ENCODE peak calls at places on chromosomes 1 and 21, in ten cellular contexts. O is dorsolateral prefrontal cortex; N is mesendoderm; K is CD8-positive, alpha-beta memory T cell; F is DND-41; Z is neural progenitor cell; R is sigmoid colon; V is HFF-Myc; P is right atrium auricular region; M is heart left ventricle. J is an unnamed sample.

GRCh38 chr21:14830307-14830706 is 234.5 kb downstream of the NRIP1 start:
- DNase-seq in N (no peak), Z (no peak), P (no peak), M (no peak), R (no peak), F (no peak), K (no peak), O (no peak), V (no peak), J (no peak)

GRCh38 chr1:201791775-201792166 is 37.2 kb upstream of the IPO9 start:
- DNase-seq in N (no peak), Z (no peak), O (peak), R (no peak), F (no peak), K (no peak), P (peak), M (peak), V (no peak), J (peak)

GRCh38 chr1:234955107-234955731 is 173.4 kb downstream of the TOMM20 start:
- DNase-seq in M (peak), N (no peak), V (no peak), K (no peak), F (peak), O (no peak), R (peak), P (peak), Z (no peak), J (peak)

GRCh38 chr1:6911974-6912373 is 126.7 kb downstream of the CAMTA1 start:
- DNase-seq in O (no peak), P (no peak), Z (no peak), N (peak), F (no peak), R (no peak), V (no peak), M (no peak), K (no peak), J (no peak)

GRCh38 chr1:54459714-54460113 is 53.5 kb upstream of the SSBP3 start:
- DNase-seq in V (no peak), F (peak), P (no peak), N (no peak), K (no peak), R (peak), M (no peak), Z (no peak), O (no peak), J (no peak)

GRCh38 chr1:226121587-226122400 is 59.3 kb downstream of the H3-3A start:
- DNase-seq in V (no peak), O (peak), P (no peak), R (no peak), N (peak), M (peak), K (peak), F (peak), Z (peak), J (peak)

GRCh38 chr21:38503588-38503987 is 5.3 kb upstream of the ERG start:
- DNase-seq in Z (no peak), P (no peak), F (no peak), N (no peak), O (no peak), M (no peak), K (no peak), V (peak), R (no peak), J (peak)

GRCh38 chr1:38292969-38293368 is 246.4 kb upstream of the POU3F1 start:
- DNase-seq in K (no peak), F (no peak), N (no peak), Z (no peak), M (no peak), V (no peak), R (no peak), P (no peak), O (no peak), J (no peak)

GRCh38 chr1:4696161-4696745 is 41.8 kb downstream of the AJAP1 start:
- DNase-seq in O (no peak), N (peak), K (no peak), M (no peak), R (no peak), V (no peak), F (no peak), P (no peak), Z (no peak), J (no peak)

GRCh38 chr1:39642796-39643195 is 3.4 kb upstream of the HEYL start:
- DNase-seq in P (no peak), R (no peak), V (no peak), O (no peak), M (no peak), F (no peak), Z (no peak), K (no peak), N (no peak), J (no peak)

GRCh38 chr1:41618066-41618825 is 133.8 kb upstream of the EDN2 start:
- DNase-seq in M (peak), N (no peak), F (no peak), P (peak), Z (no peak), O (peak), K (no peak), V (no peak), R (peak), J (peak)

GRCh38 chr1:217089239-217090014 is 366.2 kb upstream of the ESRRG start:
- DNase-seq in R (no peak), Z (peak), O (peak), N (no peak), V (no peak), P (peak), K (no peak), F (no peak), M (peak), J (peak)

GRCh38 chr21:20644552-20644951 is 353.7 kb upstream of the NCAM2 start:
- DNase-seq in P (no peak), O (no peak), K (no peak), M (no peak), R (no peak), V (no peak), F (no peak), N (no peak), Z (no peak), J (no peak)

GRCh38 chr1:1213153-1213918 is 617 bp downstream of the TNFRSF4 start:
- DNase-seq in V (no peak), F (peak), K (peak), O (no peak), P (no peak), R (no peak), N (no peak), Z (no peak), M (no peak), J (no peak)

GRCh38 chr1:1212780-1213152 is 1.2 kb downstream of the TNFRSF4 start:
- DNase-seq in Z (no peak), O (no peak), F (peak), M (peak), N (no peak), R (no peak), V (no peak), P (no peak), K (peak), J (no peak)

GRCh38 chr1:1215266-1215676 is 1.3 kb upstream of the TNFRSF4 start:
- DNase-seq in P (no peak), R (no peak), Z (no peak), F (no peak), K (no peak), O (no peak), M (no peak), N (no peak), V (no peak), J (no peak)

GRCh38 chr1:1215881-1216605 is 2.1 kb upstream of the TNFRSF4 start:
- DNase-seq in M (no peak), Z (no peak), P (no peak), N (no peak), F (no peak), R (no peak), O (no peak), K (no peak), V (no peak), J (no peak)

GRCh38 chr1:1213919-1214599 is at the start of gene TNFRSF4:
- DNase-seq in F (peak), N (no peak), V (no peak), K (peak), Z (no peak), O (no peak), M (no peak), P (no peak), R (no peak), J (no peak)
- H3K4me3 ChIP-seq in F (no peak), N (no peak), V (no peak), K (peak), Z (no peak), O (no peak), M (peak), P (no peak), R (no peak), J (no peak)

DNA sequence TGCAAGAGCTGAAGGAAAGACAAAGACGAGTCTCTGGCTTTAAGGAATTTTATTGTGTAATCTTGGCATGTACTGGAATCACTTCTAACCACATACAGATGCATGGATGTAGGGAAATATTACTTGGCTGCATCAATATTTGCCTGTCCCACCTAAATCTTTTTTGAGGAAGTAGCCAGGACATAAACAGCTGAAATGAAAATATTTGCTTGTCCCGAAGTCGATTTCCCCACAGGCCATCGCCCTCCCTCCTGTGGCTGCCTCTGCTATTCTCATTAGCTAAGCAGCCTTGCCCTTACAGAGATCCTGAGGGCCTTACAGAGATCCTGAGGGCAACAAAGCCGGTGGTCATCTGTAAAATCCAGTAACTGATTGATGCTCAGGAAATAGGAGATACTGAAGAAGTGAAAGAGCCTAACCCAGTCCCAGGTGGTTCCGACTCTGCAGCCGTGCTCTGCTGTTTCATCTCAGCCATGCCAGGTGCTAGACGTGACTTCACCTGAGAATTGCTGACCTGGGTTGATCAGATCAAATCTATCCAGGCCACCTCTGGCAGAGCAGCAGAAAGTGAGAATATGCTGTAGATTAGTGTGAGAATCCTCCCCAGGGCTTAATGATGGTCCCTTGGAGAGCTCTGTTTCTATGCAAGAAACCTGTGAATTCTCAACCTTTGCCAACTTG is 25.5 kb downstream of the MAN1C1 start:
- DNase-seq in F (no peak), P (no peak), K (peak), Z (no peak), N (peak), V (no peak), M (no peak), R (peak), O (no peak), J (peak)
- H3K4me3 ChIP-seq in F (no peak), P (no peak), K (peak), Z (no peak), N (no peak), V (no peak), M (no peak), R (no peak), O (no peak), J (no peak)

GRCh38 chr21:36745459-36745858 is 46.5 kb downstream of the SIM2 start:
- DNase-seq in M (no peak), O (no peak), R (no peak), V (no peak), Z (no peak), F (no peak), P (no peak), N (no peak), K (no peak), J (no peak)

GRCh38 chr21:36744560-36745231 is 45.8 kb downstream of the SIM2 start:
- DNase-seq in M (no peak), N (no peak), Z (no peak), K (no peak), V (no peak), R (no peak), F (no peak), O (peak), P (no peak), J (no peak)

GRCh38 chr21:36747815-36748381 is 49.0 kb downstream of the SIM2 start:
- DNase-seq in K (no peak), R (no peak), O (peak), M (peak), N (peak), V (no peak), F (no peak), Z (peak), P (no peak), J (no peak)

GRCh38 chr21:36749935-36750578 is 51.1 kb downstream of the SIM2 start:
- DNase-seq in N (peak), F (no peak), K (no peak), V (no peak), O (no peak), Z (peak), M (no peak), R (no peak), P (no peak), J (peak)

DNA sequence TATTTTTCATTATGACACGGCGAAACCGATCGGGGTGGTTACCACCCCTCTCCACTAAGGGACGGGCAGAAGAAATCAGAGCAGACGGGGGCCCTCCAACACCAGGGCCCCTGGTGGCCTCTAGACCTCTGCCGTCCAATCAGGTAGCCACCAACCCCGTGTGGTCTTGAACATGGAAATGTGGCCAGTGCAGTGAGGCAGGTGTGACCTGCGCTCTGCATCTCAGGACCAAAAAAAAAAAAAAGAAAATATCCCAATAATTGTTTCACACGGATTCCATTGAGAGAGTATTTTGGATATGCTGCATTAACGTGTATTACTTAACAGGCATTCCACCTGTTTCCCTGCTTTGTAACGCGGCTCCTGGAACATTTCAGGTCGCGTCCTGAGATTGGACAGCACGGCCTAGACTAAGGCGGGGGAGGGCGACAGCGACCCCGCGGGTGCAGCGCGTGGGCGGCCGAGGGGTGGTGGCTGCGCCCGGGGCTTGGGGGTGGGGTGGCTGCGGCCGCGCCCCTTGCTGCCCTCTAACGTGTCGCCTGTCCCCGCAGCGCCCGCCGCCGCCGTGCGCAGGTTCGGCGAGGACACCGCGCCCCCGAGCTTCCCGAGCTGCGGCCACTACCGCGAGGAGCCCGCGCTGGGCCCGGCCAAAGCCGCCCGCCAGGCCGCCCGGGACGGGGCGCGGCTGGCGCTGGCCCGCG is 48.3 kb downstream of the SIM2 start:
- DNase-seq in F (no peak), Z (no peak), K (no peak), M (no peak), N (peak), R (no peak), P (no peak), V (no peak), O (no peak), J (no peak)
- H3K4me3 ChIP-seq in F (no peak), Z (peak), K (no peak), M (peak), N (no peak), R (peak), P (peak), V (peak), O (peak), J (peak)

DNA sequence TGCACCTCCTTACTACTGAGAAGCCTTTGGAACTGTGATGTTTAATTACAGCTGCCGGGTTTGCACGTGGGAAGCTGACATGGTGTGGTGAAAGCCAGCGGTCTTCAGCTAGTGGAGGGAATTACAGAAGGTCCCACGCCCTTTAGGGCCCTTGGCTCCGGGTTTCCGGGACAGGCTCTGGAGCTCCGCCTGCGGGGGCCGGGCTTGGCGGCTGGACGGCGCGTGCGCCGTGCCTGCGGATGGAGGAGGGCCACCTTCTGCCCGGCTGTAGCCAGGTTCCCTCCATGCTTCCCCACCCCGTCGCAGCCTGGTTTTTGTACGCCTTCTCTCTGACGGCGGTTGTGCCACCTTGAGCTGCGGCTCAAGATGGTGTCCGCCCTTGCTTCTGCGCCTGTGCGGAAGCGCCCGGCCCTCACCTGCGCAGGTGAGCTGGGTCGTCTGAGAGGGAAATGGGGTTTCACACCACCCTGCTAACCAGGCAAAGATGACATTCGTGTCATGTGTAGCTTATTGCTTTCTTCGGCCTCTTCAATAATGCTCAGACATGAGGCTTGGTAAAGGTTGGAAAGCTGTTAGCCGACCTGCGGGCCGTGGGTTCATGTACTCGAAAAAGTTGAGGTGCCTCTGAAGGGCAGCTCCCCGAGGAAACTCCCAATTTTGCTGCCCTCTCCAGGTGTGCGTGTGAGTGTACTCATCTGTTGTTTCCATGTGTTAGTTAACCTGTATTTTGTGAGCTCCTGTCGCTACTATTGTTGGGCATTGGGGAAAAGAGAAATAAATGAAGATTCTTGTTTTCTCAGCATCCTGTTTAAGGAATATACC is 36.6 kb upstream of the OPRD1 start:
- DNase-seq in O (peak), N (peak), Z (peak), R (peak), V (no peak), P (peak), M (peak), F (no peak), K (peak), J (peak)
- H3K4me3 ChIP-seq in O (peak), N (no peak), Z (no peak), R (peak), V (no peak), P (peak), M (peak), F (no peak), K (peak), J (peak)

J was measured in astrocyte of the spinal cord.